ENCODE peak calls at places on chromosomes 12 and 14, in five cellular contexts. M, I, U, Y and W are unnamed samples.

GRCh38 chr12:52199294-52199920 is 7.6 kb upstream of the KRT80 start:
- DNase-seq in M (no peak), I (no peak), U (no peak), Y (no peak), W (no peak)

GRCh38 chr12:96226801-96227348 is 32.7 kb downstream of the ELK3 start:
- DNase-seq in M (no peak), I (no peak), U (no peak), Y (no peak), W (no peak)

GRCh38 chr12:31267966-31268365 is 58.0 kb downstream of the SINHCAF start:
- DNase-seq in M (peak; percentile 12), I (no peak), U (no peak), Y (no peak), W (no peak)

GRCh38 chr14:55073856-55074255 is 22.4 kb downstream of the MAPK1IP1L start:
- DNase-seq in M (peak; percentile 60), I (no peak), U (peak; percentile 23), Y (no peak), W (peak; percentile 81)

GRCh38 chr12:117595751-117596150 is 234.3 kb upstream of the NOS1 start:
- DNase-seq in M (no peak), I (no peak), U (no peak), Y (no peak), W (no peak)

GRCh38 chr12:104998423-104999346 is 12.6 kb downstream of the NOPCHAP1 start:
- DNase-seq in M (no peak), I (no peak), U (no peak), Y (no peak), W (no peak)

GRCh38 chr12:30026621-30027234 is 243.0 kb upstream of the TMTC1 start:
- DNase-seq in M (peak; percentile 79), I (no peak), U (no peak), Y (no peak), W (peak; percentile 89)

GRCh38 chr14:100665518-100666032 is 61.1 kb upstream of the DLK1 start:
- DNase-seq in M (no peak), I (no peak), U (no peak), Y (no peak), W (no peak)

GRCh38 chr12:131938082-131938481 is 9.0 kb downstream of the PUS1 start:
- DNase-seq in M (no peak), I (no peak), U (no peak), Y (no peak), W (no peak)

GRCh38 chr14:74081491-74081890 is 2.8 kb downstream of the ALDH6A1 start:
- DNase-seq in M (no peak), I (no peak), U (no peak), Y (no peak), W (no peak)

GRCh38 chr12:95118138-95118787 is 44.8 kb upstream of the NR2C1 start:
- DNase-seq in M (peak; percentile 77), I (no peak), U (no peak), Y (no peak), W (peak; percentile 89)

GRCh38 chr12:116143883-116144266 is 133.6 kb downstream of the MED13L start:
- DNase-seq in M (peak; percentile 86), I (no peak), U (no peak), Y (no peak), W (peak; percentile 64)

GRCh38 chr12:121908702-121909101 is 9.7 kb upstream of the CFAP251 start:
- DNase-seq in M (no peak), I (no peak), U (no peak), Y (no peak), W (no peak)

GRCh38 chr12:54251667-54252284 is 28.1 kb downstream of the CBX5 start:
- DNase-seq in M (peak; percentile 71), I (no peak), U (no peak), Y (no peak), W (peak; percentile 60)

GRCh38 chr12:50725011-50725899 is 38.6 kb upstream of the ATF1 start:
- DNase-seq in M (no peak), I (no peak), U (no peak), Y (no peak), W (peak; percentile 35)

GRCh38 chr14:73344304-73344703 is 107.0 kb downstream of the PAPLN start:
- DNase-seq in M (no peak), I (no peak), U (no peak), Y (no peak), W (peak; percentile 26)

GRCh38 chr12:3461391-3461790 is 29.6 kb upstream of the PRMT8 start:
- DNase-seq in M (no peak), I (peak; percentile 28), U (no peak), Y (no peak), W (no peak)

GRCh38 chr14:38808734-38809455 is 294.1 kb downstream of the SEC23A start:
- DNase-seq in M (no peak), I (peak; percentile 32), U (peak; percentile 60), Y (no peak), W (no peak)

GRCh38 chr14:68140801-68141200 is 321.2 kb downstream of the RAD51B start:
- DNase-seq in M (no peak), I (no peak), U (no peak), Y (no peak), W (no peak)

GRCh38 chr12:57123813-57124212 is 4.5 kb upstream of the LRP1 start:
- DNase-seq in M (no peak), I (no peak), U (no peak), Y (no peak), W (no peak)

GRCh38 chr12:1611775-1612174 is 17.3 kb upstream of the WNT5B start:
- DNase-seq in M (peak; percentile 46), I (no peak), U (no peak), Y (no peak), W (peak; percentile 95)

GRCh38 chr12:110577717-110578521 is 5.2 kb downstream of the PPTC7 start:
- DNase-seq in M (peak; percentile 92), I (no peak), U (no peak), Y (no peak), W (peak; percentile 88)

GRCh38 chr12:3580071-3580749 is 89.2 kb downstream of the PRMT8 start:
- DNase-seq in M (no peak), I (no peak), U (no peak), Y (no peak), W (no peak)

GRCh38 chr14:89500303-89500702 is 83.3 kb upstream of the FOXN3 start:
- DNase-seq in M (no peak), I (no peak), U (no peak), Y (no peak), W (no peak)

GRCh38 chr12:109775172-109775881 is 57.9 kb downstream of the TRPV4 start:
- DNase-seq in M (peak; percentile 69), I (peak; percentile 81), U (peak; percentile 91), Y (peak; percentile 70), W (peak; percentile 58)

GRCh38 chr12:129467749-129468148 is 436.1 kb downstream of the TMEM132D start:
- DNase-seq in M (no peak), I (no peak), U (no peak), Y (no peak), W (no peak)

GRCh38 chr14:73616831-73617230 is 4.5 kb downstream of the ACOT6 start:
- DNase-seq in M (no peak), I (no peak), U (no peak), Y (no peak), W (no peak)

GRCh38 chr12:64680235-64680634 is 69.9 kb downstream of the RASSF3 start:
- DNase-seq in M (no peak), I (no peak), U (no peak), Y (no peak), W (no peak)

GRCh38 chr14:90797451-90797850 is 18.8 kb downstream of the TTC7B start:
- DNase-seq in M (peak; percentile 96), I (no peak), U (no peak), Y (no peak), W (no peak)
- H4K91ac ChIP-seq in M (no peak overlapping the region), I (no peak overlapping the region), U (no peak overlapping the region), Y (no peak overlapping the region), W (no peak overlapping the region)

GRCh38 chr14:48373993-48374392 is 698.6 kb upstream of the MDGA2 start:
- DNase-seq in M (peak; percentile 46), I (no peak), U (no peak), Y (no peak), W (no peak)
- H2BK15ac ChIP-seq in M (no peak overlapping the region), I (no peak overlapping the region), U (no peak overlapping the region), Y (no peak overlapping the region), W (no peak overlapping the region)

GRCh38 chr14:95515080-95515489 is 1.4 kb downstream of the SYNE3 start:
- DNase-seq in M (no peak), I (peak; percentile 53), U (no peak), Y (no peak), W (no peak)

GRCh38 chr14:95516554-95517209 is at the start of gene SYNE3:
- DNase-seq in M (no peak), I (no peak), U (peak; percentile 58), Y (no peak), W (no peak)

GRCh38 chr14:95513261-95513660 is 3.2 kb downstream of the SYNE3 start:
- DNase-seq in M (no peak), I (no peak), U (no peak), Y (no peak), W (no peak)

GRCh38 chr14:95515523-95516517 is 630 bp downstream of the SYNE3 start:
- DNase-seq in M (peak; percentile 79), I (peak; percentile 61), U (peak; percentile 73), Y (peak; percentile 44), W (peak; percentile 45)

DNA sequence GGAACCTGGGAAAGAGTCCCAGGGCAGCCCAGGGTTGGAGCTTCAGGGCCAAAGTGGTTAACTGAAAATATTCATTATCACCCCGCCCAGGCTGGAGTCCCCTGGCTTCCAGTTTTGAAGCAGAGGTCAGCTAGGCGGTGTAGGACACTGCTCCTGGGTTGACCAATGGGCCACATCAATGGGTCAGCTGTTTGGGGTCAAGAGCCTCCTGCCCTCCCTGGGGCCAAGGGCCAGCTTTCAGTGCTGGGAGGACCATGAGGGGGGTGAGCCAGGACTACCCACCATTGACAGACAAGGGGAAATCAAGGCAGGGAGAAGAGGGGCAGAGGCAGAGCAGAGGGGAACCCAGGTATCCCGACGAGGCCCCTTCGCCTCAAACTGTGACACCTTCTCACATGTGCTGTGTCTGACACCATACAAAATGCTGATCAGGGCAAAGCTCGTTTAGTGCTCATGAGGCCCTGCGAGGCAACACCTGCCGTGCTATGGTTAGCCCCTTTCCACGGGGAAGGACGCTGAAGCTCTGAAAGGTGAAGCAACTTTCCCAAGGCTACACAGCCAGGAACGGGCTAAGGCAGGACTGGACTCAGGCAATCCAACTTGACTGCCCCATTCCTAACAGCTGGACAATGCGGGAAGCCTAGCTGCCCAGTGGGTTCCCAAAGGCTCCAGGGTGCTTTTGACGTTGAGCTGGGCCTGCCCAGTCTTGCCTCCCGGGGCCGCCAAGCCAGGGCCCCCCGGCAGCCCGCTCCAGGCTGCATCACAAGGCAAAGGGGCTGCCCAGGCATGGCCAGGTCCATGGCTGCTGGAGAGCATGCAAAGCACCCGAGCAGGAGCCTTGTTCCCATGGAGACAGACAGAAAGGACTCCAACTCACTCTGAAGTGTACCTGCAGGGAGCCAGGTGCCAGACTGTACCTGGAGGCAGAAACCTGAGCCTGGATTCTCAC is 2.0 kb downstream of the SYNE3 start:
- DNase-seq in M (no peak), I (peak; percentile 58), U (no peak), Y (no peak), W (no peak)
- H4K91ac ChIP-seq in M (peak overlapping the region; percentile 52), I (no peak overlapping the region), U (peak overlapping the region; percentile 22), Y (no peak overlapping the region), W (no peak overlapping the region)

GRCh38 chr14:21539154-21539940 is 13.2 kb upstream of the SALL2 start:
- DNase-seq in M (no peak), I (no peak), U (no peak), Y (peak; percentile 90), W (no peak)
- H2BK15ac ChIP-seq in M (no peak overlapping the region), I (no peak overlapping the region), U (no peak overlapping the region), Y (no peak overlapping the region), W (no peak overlapping the region)